ENCODE peak calls at places on chromosomes 5 and 9, in eight cellular contexts. One of them, this sample, is unnamed.
A peak's percentile ranks its signal among the peaks of the same experiment; 100 is the strongest.

GRCh38 chr5:2133080-2133479 is 250.4 kb upstream of the IRX4 start:
- DNase-seq in brain microvascular endothelial cell: no peak
- DNase-seq in IMR-90: no peak
- DNase-seq in psoas muscle: no peak
- DNase-seq in activated B cell treated with CpG ODN at 0.5 μM for 24 hours: no peak
- DNase-seq in fibroblast of pulmonary artery: peak; percentile 59
- DNase-seq in colonic mucosa: no peak
- DNase-seq in endothelial cell: no peak
- DNase-seq in this sample: no peak

GRCh38 chr9:98142925-98143481 is 24.0 kb upstream of the TRIM14 start:
- DNase-seq in IMR-90: no peak
- DNase-seq in activated B cell treated with CpG ODN at 0.5 μM for 24 hours: no peak
- DNase-seq in brain microvascular endothelial cell: no peak
- DNase-seq in psoas muscle: no peak
- DNase-seq in colonic mucosa: no peak
- DNase-seq in endothelial cell: no peak
- DNase-seq in fibroblast of pulmonary artery: no peak
- DNase-seq in this sample: no peak

GRCh38 chr5:52822437-52822836 is 34.7 kb downstream of the ITGA1 start:
- DNase-seq in psoas muscle: peak; percentile 70
- DNase-seq in colonic mucosa: peak; percentile 29
- DNase-seq in IMR-90: no peak
- DNase-seq in fibroblast of pulmonary artery: no peak
- DNase-seq in brain microvascular endothelial cell: no peak
- DNase-seq in endothelial cell: no peak
- DNase-seq in activated B cell treated with CpG ODN at 0.5 μM for 24 hours: no peak
- DNase-seq in this sample: no peak

GRCh38 chr9:72065076-72065475 is 4.7 kb upstream of the C9orf57 start:
- DNase-seq in colonic mucosa: no peak
- DNase-seq in endothelial cell: no peak
- DNase-seq in IMR-90: no peak
- DNase-seq in psoas muscle: no peak
- DNase-seq in fibroblast of pulmonary artery: peak; percentile 31
- DNase-seq in activated B cell treated with CpG ODN at 0.5 μM for 24 hours: no peak
- DNase-seq in brain microvascular endothelial cell: no peak
- DNase-seq in this sample: no peak

GRCh38 chr9:130426883-130427282 is 17.9 kb upstream of the ASS1 start:
- DNase-seq in fibroblast of pulmonary artery: peak; percentile 43
- DNase-seq in colonic mucosa: peak; percentile 81
- DNase-seq in brain microvascular endothelial cell: peak; percentile 44
- DNase-seq in psoas muscle: peak; percentile 59
- DNase-seq in activated B cell treated with CpG ODN at 0.5 μM for 24 hours: no peak
- DNase-seq in endothelial cell: no peak
- DNase-seq in IMR-90: peak; percentile 35
- DNase-seq in this sample: no peak

GRCh38 chr5:37580106-37580505 is 201.0 kb downstream of the WDR70 start:
- DNase-seq in IMR-90: no peak
- DNase-seq in endothelial cell: no peak
- DNase-seq in psoas muscle: no peak
- DNase-seq in colonic mucosa: no peak
- DNase-seq in activated B cell treated with CpG ODN at 0.5 μM for 24 hours: no peak
- DNase-seq in fibroblast of pulmonary artery: no peak
- DNase-seq in brain microvascular endothelial cell: no peak
- DNase-seq in this sample: no peak

GRCh38 chr9:2761424-2761823 is 44.1 kb downstream of the KCNV2 start:
- DNase-seq in psoas muscle: no peak
- DNase-seq in brain microvascular endothelial cell: no peak
- DNase-seq in activated B cell treated with CpG ODN at 0.5 μM for 24 hours: no peak
- DNase-seq in colonic mucosa: no peak
- DNase-seq in IMR-90: no peak
- DNase-seq in endothelial cell: no peak
- DNase-seq in fibroblast of pulmonary artery: no peak
- DNase-seq in this sample: no peak

GRCh38 chr5:170302729-170303501 is 5.3 kb upstream of the LCP2 start:
- DNase-seq in psoas muscle: peak; percentile 62
- DNase-seq in IMR-90: no peak
- DNase-seq in activated B cell treated with CpG ODN at 0.5 μM for 24 hours: no peak
- DNase-seq in endothelial cell: no peak
- DNase-seq in fibroblast of pulmonary artery: peak; percentile 22
- DNase-seq in colonic mucosa: no peak
- DNase-seq in brain microvascular endothelial cell: no peak
- DNase-seq in this sample: no peak

GRCh38 chr5:108079754-108080153 is 302.1 kb downstream of the FBXL17 start:
- DNase-seq in IMR-90: no peak
- DNase-seq in psoas muscle: no peak
- DNase-seq in brain microvascular endothelial cell: no peak
- DNase-seq in endothelial cell: no peak
- DNase-seq in fibroblast of pulmonary artery: no peak
- DNase-seq in colonic mucosa: no peak
- DNase-seq in activated B cell treated with CpG ODN at 0.5 μM for 24 hours: no peak
- DNase-seq in this sample: no peak

GRCh38 chr5:114007678-114008077 is 354.2 kb upstream of the KCNN2 start:
- DNase-seq in colonic mucosa: no peak
- DNase-seq in brain microvascular endothelial cell: no peak
- DNase-seq in psoas muscle: no peak
- DNase-seq in fibroblast of pulmonary artery: no peak
- DNase-seq in activated B cell treated with CpG ODN at 0.5 μM for 24 hours: no peak
- DNase-seq in endothelial cell: no peak
- DNase-seq in IMR-90: no peak
- DNase-seq in this sample: no peak

GRCh38 chr5:71939452-71939932 is 167.8 kb upstream of the MAP1B start:
- DNase-seq in colonic mucosa: no peak
- DNase-seq in activated B cell treated with CpG ODN at 0.5 μM for 24 hours: no peak
- DNase-seq in fibroblast of pulmonary artery: no peak
- DNase-seq in psoas muscle: no peak
- DNase-seq in endothelial cell: no peak
- DNase-seq in IMR-90: no peak
- DNase-seq in brain microvascular endothelial cell: no peak
- DNase-seq in this sample: no peak

GRCh38 chr9:89143266-89143665 is 35.4 kb downstream of the SHC3 start:
- DNase-seq in psoas muscle: no peak
- DNase-seq in brain microvascular endothelial cell: no peak
- DNase-seq in colonic mucosa: no peak
- DNase-seq in IMR-90: no peak
- DNase-seq in activated B cell treated with CpG ODN at 0.5 μM for 24 hours: no peak
- DNase-seq in fibroblast of pulmonary artery: no peak
- DNase-seq in endothelial cell: no peak
- DNase-seq in this sample: no peak

GRCh38 chr5:59496524-59497134 is 396.9 kb downstream of the PDE4D start:
- DNase-seq in colonic mucosa: no peak
- DNase-seq in psoas muscle: no peak
- DNase-seq in brain microvascular endothelial cell: no peak
- DNase-seq in fibroblast of pulmonary artery: peak; percentile 38
- DNase-seq in activated B cell treated with CpG ODN at 0.5 μM for 24 hours: no peak
- DNase-seq in endothelial cell: peak; percentile 35
- DNase-seq in IMR-90: peak; percentile 5
- DNase-seq in this sample: no peak

GRCh38 chr5:126370796-126371718 is 52.2 kb upstream of the GRAMD2B start:
- DNase-seq in endothelial cell: no peak
- DNase-seq in fibroblast of pulmonary artery: peak; percentile 68
- DNase-seq in activated B cell treated with CpG ODN at 0.5 μM for 24 hours: no peak
- DNase-seq in brain microvascular endothelial cell: no peak
- DNase-seq in IMR-90: peak; percentile 78
- DNase-seq in psoas muscle: no peak
- DNase-seq in colonic mucosa: peak; percentile 56
- DNase-seq in this sample: no peak

GRCh38 chr5:122030251-122030650 is 47.8 kb downstream of the LOX start:
- DNase-seq in brain microvascular endothelial cell: peak; percentile 3
- DNase-seq in IMR-90: no peak
- DNase-seq in endothelial cell: no peak
- DNase-seq in psoas muscle: no peak
- DNase-seq in fibroblast of pulmonary artery: peak; percentile 23
- DNase-seq in activated B cell treated with CpG ODN at 0.5 μM for 24 hours: no peak
- DNase-seq in colonic mucosa: no peak
- DNase-seq in this sample: no peak

GRCh38 chr5:141910271-141910673 is 13.4 kb upstream of the DELE1 start:
- DNase-seq in brain microvascular endothelial cell: no peak
- DNase-seq in activated B cell treated with CpG ODN at 0.5 μM for 24 hours: no peak
- DNase-seq in colonic mucosa: no peak
- DNase-seq in IMR-90: no peak
- DNase-seq in endothelial cell: no peak
- DNase-seq in psoas muscle: no peak
- DNase-seq in fibroblast of pulmonary artery: no peak
- DNase-seq in this sample: no peak

GRCh38 chr5:4511996-4512656 is 628.0 kb upstream of the ADAMTS16 start:
- DNase-seq in activated B cell treated with CpG ODN at 0.5 μM for 24 hours: no peak
- DNase-seq in colonic mucosa: no peak
- DNase-seq in brain microvascular endothelial cell: no peak
- DNase-seq in endothelial cell: peak; percentile 59
- DNase-seq in fibroblast of pulmonary artery: peak; percentile 0
- DNase-seq in IMR-90: no peak
- DNase-seq in psoas muscle: no peak
- DNase-seq in this sample: peak; percentile 64
- TF ChIP-seq CTCF in activated B cell treated with CpG ODN at 0.5 μM for 24 hours: no peak
- TF ChIP-seq CTCF in colonic mucosa: no peak
- TF ChIP-seq CTCF in brain microvascular endothelial cell: no peak
- TF ChIP-seq CTCF in endothelial cell: no peak
- TF ChIP-seq CTCF in fibroblast of pulmonary artery: no peak
- TF ChIP-seq CTCF in IMR-90: no peak
- TF ChIP-seq CTCF in psoas muscle: no peak
- TF ChIP-seq CTCF in this sample: peak; percentile 79

GRCh38 chr5:153752890-153753289 is 262.4 kb downstream of the GRIA1 start:
- DNase-seq in brain microvascular endothelial cell: no peak
- DNase-seq in colonic mucosa: no peak
- DNase-seq in fibroblast of pulmonary artery: peak; percentile 12
- DNase-seq in activated B cell treated with CpG ODN at 0.5 μM for 24 hours: no peak
- DNase-seq in endothelial cell: no peak
- DNase-seq in IMR-90: no peak
- DNase-seq in psoas muscle: no peak
- DNase-seq in this sample: no peak

GRCh38 chr5:153755913-153756500 is 265.5 kb downstream of the GRIA1 start:
- DNase-seq in psoas muscle: no peak
- DNase-seq in fibroblast of pulmonary artery: no peak
- DNase-seq in activated B cell treated with CpG ODN at 0.5 μM for 24 hours: no peak
- DNase-seq in endothelial cell: no peak
- DNase-seq in IMR-90: no peak
- DNase-seq in brain microvascular endothelial cell: no peak
- DNase-seq in colonic mucosa: no peak
- DNase-seq in this sample: no peak

GRCh38 chr5:153753645-153754432 is 263.4 kb downstream of the GRIA1 start:
- DNase-seq in IMR-90: no peak
- DNase-seq in activated B cell treated with CpG ODN at 0.5 μM for 24 hours: no peak
- DNase-seq in colonic mucosa: no peak
- DNase-seq in psoas muscle: no peak
- DNase-seq in endothelial cell: no peak
- DNase-seq in brain microvascular endothelial cell: no peak
- DNase-seq in fibroblast of pulmonary artery: no peak
- DNase-seq in this sample: no peak

GRCh38 chr5:153756540-153756939 is 266.1 kb downstream of the GRIA1 start:
- DNase-seq in brain microvascular endothelial cell: no peak
- DNase-seq in psoas muscle: no peak
- DNase-seq in IMR-90: peak; percentile 6
- DNase-seq in fibroblast of pulmonary artery: peak; percentile 12
- DNase-seq in activated B cell treated with CpG ODN at 0.5 μM for 24 hours: no peak
- DNase-seq in endothelial cell: no peak
- DNase-seq in colonic mucosa: no peak
- DNase-seq in this sample: no peak
- TF ChIP-seq CTCF in brain microvascular endothelial cell: no peak
- TF ChIP-seq CTCF in psoas muscle: no peak
- TF ChIP-seq CTCF in IMR-90: peak; percentile 32
- TF ChIP-seq CTCF in fibroblast of pulmonary artery: peak; percentile 16
- TF ChIP-seq CTCF in activated B cell treated with CpG ODN at 0.5 μM for 24 hours: no peak
- TF ChIP-seq CTCF in endothelial cell: no peak
- TF ChIP-seq CTCF in colonic mucosa: no peak
- TF ChIP-seq CTCF in this sample: peak; percentile 11

DNA sequence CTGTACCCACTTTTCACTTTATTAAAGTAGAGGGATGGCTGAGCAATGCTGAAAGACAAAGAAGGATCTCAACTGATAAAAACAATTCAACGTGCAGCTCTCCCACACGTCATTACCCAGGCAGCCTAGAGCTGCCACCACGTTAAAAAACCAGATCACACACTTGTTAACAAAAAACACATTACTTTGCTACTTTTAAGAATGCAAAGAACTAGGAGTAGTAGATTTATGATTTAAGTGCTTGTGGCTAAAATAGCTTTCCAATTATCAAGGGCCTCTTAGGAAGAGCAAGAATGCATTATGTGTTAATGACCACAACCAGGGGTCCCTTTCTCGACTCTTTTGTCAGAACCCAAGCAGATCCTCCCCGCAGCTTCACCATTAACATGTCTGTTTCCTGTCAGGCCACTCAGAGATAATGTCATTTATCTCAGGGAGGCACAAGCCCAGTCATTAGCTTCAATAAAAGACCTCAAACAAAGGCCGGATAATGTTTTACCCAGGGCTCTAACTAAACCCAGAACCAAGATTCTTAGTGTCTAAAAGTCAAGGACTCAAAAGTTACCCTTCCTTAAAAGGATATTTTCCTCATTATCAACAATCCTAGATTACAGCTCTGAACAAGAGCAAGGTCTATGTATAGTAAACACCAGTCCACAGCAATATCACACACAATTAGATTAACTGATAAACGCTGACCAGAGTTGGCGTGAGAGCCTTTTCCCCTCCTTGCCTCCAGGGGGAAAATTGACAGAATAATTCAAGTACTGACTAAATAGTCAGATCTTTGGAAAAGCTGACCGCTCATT is 7.5 kb downstream of the ZNF608 start:
- DNase-seq in psoas muscle: no peak
- DNase-seq in endothelial cell: peak; percentile 38
- DNase-seq in IMR-90: no peak
- DNase-seq in activated B cell treated with CpG ODN at 0.5 μM for 24 hours: no peak
- DNase-seq in brain microvascular endothelial cell: no peak
- DNase-seq in fibroblast of pulmonary artery: no peak
- DNase-seq in colonic mucosa: no peak
- DNase-seq in this sample: no peak
- TF ChIP-seq CTCF in psoas muscle: peak; percentile 19
- TF ChIP-seq CTCF in endothelial cell: peak; percentile 66
- TF ChIP-seq CTCF in IMR-90: no peak
- TF ChIP-seq CTCF in activated B cell treated with CpG ODN at 0.5 μM for 24 hours: no peak
- TF ChIP-seq CTCF in brain microvascular endothelial cell: peak; percentile 39
- TF ChIP-seq CTCF in fibroblast of pulmonary artery: no peak
- TF ChIP-seq CTCF in colonic mucosa: no peak
- TF ChIP-seq CTCF in this sample: peak; percentile 60

GRCh38 chr5:115588640-115589039 is 13.6 kb downstream of the TICAM2 start:
- DNase-seq in brain microvascular endothelial cell: no peak
- DNase-seq in endothelial cell: no peak
- DNase-seq in IMR-90: no peak
- DNase-seq in activated B cell treated with CpG ODN at 0.5 μM for 24 hours: no peak
- DNase-seq in colonic mucosa: no peak
- DNase-seq in fibroblast of pulmonary artery: no peak
- DNase-seq in psoas muscle: no peak
- DNase-seq in this sample: no peak

GRCh38 chr5:115586525-115587146 is 15.6 kb downstream of the TICAM2 start:
- DNase-seq in fibroblast of pulmonary artery: peak; percentile 64
- DNase-seq in activated B cell treated with CpG ODN at 0.5 μM for 24 hours: no peak
- DNase-seq in colonic mucosa: no peak
- DNase-seq in IMR-90: peak; percentile 54
- DNase-seq in brain microvascular endothelial cell: no peak
- DNase-seq in endothelial cell: no peak
- DNase-seq in psoas muscle: no peak
- DNase-seq in this sample: no peak

GRCh38 chr5:115584501-115584900 is 17.8 kb downstream of the TICAM2 start:
- DNase-seq in colonic mucosa: no peak
- DNase-seq in brain microvascular endothelial cell: no peak
- DNase-seq in endothelial cell: no peak
- DNase-seq in activated B cell treated with CpG ODN at 0.5 μM for 24 hours: no peak
- DNase-seq in fibroblast of pulmonary artery: no peak
- DNase-seq in psoas muscle: no peak
- DNase-seq in IMR-90: no peak
- DNase-seq in this sample: no peak

GRCh38 chr5:115585265-115585664 is 17.0 kb downstream of the TICAM2 start:
- DNase-seq in IMR-90: peak; percentile 55
- DNase-seq in colonic mucosa: no peak
- DNase-seq in brain microvascular endothelial cell: no peak
- DNase-seq in psoas muscle: no peak
- DNase-seq in fibroblast of pulmonary artery: no peak
- DNase-seq in endothelial cell: no peak
- DNase-seq in activated B cell treated with CpG ODN at 0.5 μM for 24 hours: no peak
- DNase-seq in this sample: no peak

GRCh38 chr5:115589043-115589442 is 13.2 kb downstream of the TICAM2 start:
- DNase-seq in activated B cell treated with CpG ODN at 0.5 μM for 24 hours: no peak
- DNase-seq in psoas muscle: no peak
- DNase-seq in colonic mucosa: no peak
- DNase-seq in endothelial cell: no peak
- DNase-seq in fibroblast of pulmonary artery: no peak
- DNase-seq in IMR-90: no peak
- DNase-seq in brain microvascular endothelial cell: no peak
- DNase-seq in this sample: no peak
- TF ChIP-seq CTCF in activated B cell treated with CpG ODN at 0.5 μM for 24 hours: no peak
- TF ChIP-seq CTCF in psoas muscle: no peak
- TF ChIP-seq CTCF in colonic mucosa: no peak
- TF ChIP-seq CTCF in endothelial cell: no peak
- TF ChIP-seq CTCF in fibroblast of pulmonary artery: no peak
- TF ChIP-seq CTCF in IMR-90: no peak
- TF ChIP-seq CTCF in brain microvascular endothelial cell: no peak
- TF ChIP-seq CTCF in this sample: no peak

This sample was measured in progenitor cell of endocrine pancreas.